ENCODE peak calls at places on chromosomes 5 and 9, in five cellular contexts. S is PC-3, A is mucosa of gallbladder, B is amniotic stem cell, E is activated T-helper 1 cell treated with Interleukin-2 at 50 U/mL for 16 hours. G is an unnamed sample.

GRCh38 chr9:124776952-124777645 is at the start of gene OLFML2A:
- DNase-seq in A (no peak), S (peak), E (no peak), B (no peak), G (no peak)

GRCh38 chr9:87959916-87960581 is 14.3 kb downstream of the CDK20 start:
- DNase-seq in A (peak), E (no peak), S (no peak), B (no peak), G (no peak)

GRCh38 chr5:125175348-125176004 is 429.0 kb upstream of the ZNF608 start:
- DNase-seq in B (no peak), E (no peak), A (no peak), S (no peak), G (no peak)

GRCh38 chr5:98599016-98599415 is 174.4 kb upstream of the RGMB start:
- DNase-seq in B (no peak), S (no peak), E (no peak), A (no peak), G (no peak)

GRCh38 chr5:113119271-113119924 is 142.8 kb downstream of the DCP2 start:
- DNase-seq in E (no peak), B (no peak), A (peak), S (no peak), G (no peak)

GRCh38 chr5:175850165-175850845 is 21.1 kb upstream of the CPLX2 start:
- DNase-seq in A (no peak), B (no peak), S (no peak), E (no peak), G (no peak)

GRCh38 chr5:144436007-144436406 is 265.3 kb downstream of the KCTD16 start:
- DNase-seq in A (no peak), E (no peak), B (no peak), S (no peak), G (no peak)

GRCh38 chr5:39114155-39114554 is 40.0 kb upstream of the RICTOR start:
- DNase-seq in B (no peak), A (no peak), E (no peak), S (no peak), G (no peak)

GRCh38 chr5:177310757-177311173 is 933 bp downstream of the MXD3 start:
- DNase-seq in A (no peak), E (no peak), S (peak), B (no peak), G (no peak)

GRCh38 chr9:27090231-27090630 is 18.8 kb upstream of the TEK start:
- DNase-seq in E (no peak), A (no peak), B (no peak), S (no peak), G (no peak)

GRCh38 chr5:50553560-50553984 is 112.5 kb upstream of the EMB start:
- DNase-seq in A (no peak), B (no peak), S (no peak), E (no peak), G (no peak)

GRCh38 chr9:33255006-33255405 is 9.5 kb downstream of the BAG1 start:
- DNase-seq in S (no peak), B (no peak), A (no peak), E (no peak), G (no peak)

GRCh38 chr9:36328798-36329411 is 70.7 kb upstream of the GNE start:
- DNase-seq in B (peak), A (peak), E (no peak), S (peak), G (peak)

GRCh38 chr9:121671612-121672155 is 20.2 kb downstream of the DAB2IP start:
- DNase-seq in B (no peak), E (no peak), S (no peak), A (no peak), G (no peak)

GRCh38 chr5:75048457-75048953 is 3.9 kb downstream of the GCNT4 start:
- DNase-seq in A (no peak), E (no peak), B (no peak), S (no peak), G (no peak)

GRCh38 chr5:16995372-16995771 is 59.3 kb upstream of the MYO10 start:
- DNase-seq in S (no peak), B (no peak), A (no peak), E (no peak), G (no peak)

GRCh38 chr5:13708432-13708831 is 236.1 kb downstream of the DNAH5 start:
- DNase-seq in S (no peak), E (no peak), B (no peak), A (no peak), G (no peak)

GRCh38 chr5:77518304-77518703 is 26.2 kb upstream of the WDR41 start:
- DNase-seq in E (no peak), A (no peak), S (peak), B (no peak), G (no peak)

GRCh38 chr9:98401140-98402025 is 145.9 kb upstream of the TBC1D2 start:
- DNase-seq in B (no peak), A (no peak), S (no peak), E (no peak), G (no peak)

GRCh38 chr5:176819476-176819875 is 9.1 kb downstream of the UNC5A start:
- DNase-seq in S (no peak), B (no peak), E (no peak), A (no peak), G (no peak)

GRCh38 chr5:45642370-45642769 is 53.8 kb downstream of the HCN1 start:
- DNase-seq in S (no peak), E (no peak), A (no peak), B (no peak), G (no peak)

GRCh38 chr9:97531750-97532383 is 30.4 kb downstream of the TMOD1 start:
- DNase-seq in A (no peak), B (no peak), S (no peak), E (no peak), G (no peak)

GRCh38 chr9:98972641-98973545 is 29.2 kb downstream of the COL15A1 start:
- DNase-seq in A (no peak), E (no peak), B (no peak), S (no peak), G (no peak)

GRCh38 chr9:87213948-87214347 is 266.6 kb upstream of the GAS1 start:
- DNase-seq in S (no peak), E (no peak), A (no peak), B (no peak), G (no peak)

GRCh38 chr9:94156549-94157407 is 72.5 kb downstream of the PTPDC1 start:
- DNase-seq in A (peak), S (peak), E (no peak), B (no peak), G (no peak)

GRCh38 chr9:137034709-137035506 is 3.0 kb upstream of the FUT7 start:
- DNase-seq in B (peak), E (peak), A (peak), S (peak), G (peak)

GRCh38 chr9:128992995-128993394 is 35.1 kb downstream of the SH3GLB2 start:
- DNase-seq in A (no peak), B (no peak), S (peak), E (no peak), G (no peak)

GRCh38 chr9:89674667-89675402 is 70.0 kb downstream of the GADD45G start:
- DNase-seq in E (no peak), B (no peak), S (no peak), A (no peak), G (no peak)

GRCh38 chr9:115637661-115638060 is 515.9 kb upstream of the PAPPA start:
- DNase-seq in E (no peak), B (no peak), S (no peak), A (no peak), G (no peak)

GRCh38 chr9:2574215-2574614 is 47.4 kb upstream of the VLDLR start:
- DNase-seq in E (no peak), B (no peak), S (peak), A (no peak), G (no peak)

GRCh38 chr9:16515879-16516289 is 354.6 kb downstream of the BNC2 start:
- DNase-seq in E (no peak), B (no peak), S (no peak), A (no peak), G (no peak)

GRCh38 chr5:139974661-139975060 is 68.4 kb downstream of the NRG2 start:
- DNase-seq in E (no peak), B (no peak), S (no peak), A (no peak), G (no peak)

GRCh38 chr5:134466241-134467069 is 54.8 kb upstream of the CDKN2AIPNL start:
- DNase-seq in E (peak), A (peak), B (no peak), S (peak), G (peak)

G was measured in CD4-positive, alpha-beta T cell.